ENCODE peak calls at places on chromosomes 16 and 17, in six cellular contexts. One of them, this sample, is unnamed.

GRCh38 chr17:57999496-58000017 is 7.5 kb downstream of the SRSF1 start:
- DNase-seq in cardiac fibroblast: peak
- DNase-seq in adrenal gland: no peak
- DNase-seq in HFFc6: peak
- DNase-seq in psoas muscle: no peak
- DNase-seq in mesothelial cell of epicardium: no peak
- DNase-seq in this sample: no peak

GRCh38 chr16:85620403-85620802 is 7.3 kb downstream of the GSE1 start:
- DNase-seq in HFFc6: no peak
- DNase-seq in cardiac fibroblast: no peak
- DNase-seq in mesothelial cell of epicardium: no peak
- DNase-seq in psoas muscle: no peak
- DNase-seq in adrenal gland: no peak
- DNase-seq in this sample: no peak

GRCh38 chr16:88346680-88347505 is 35.9 kb upstream of the ZNF469 start:
- DNase-seq in mesothelial cell of epicardium: no peak
- DNase-seq in HFFc6: no peak
- DNase-seq in adrenal gland: no peak
- DNase-seq in psoas muscle: peak
- DNase-seq in cardiac fibroblast: no peak
- DNase-seq in this sample: no peak

GRCh38 chr16:77995843-77996455 is 26.4 kb upstream of the CLEC3A start:
- DNase-seq in adrenal gland: no peak
- DNase-seq in mesothelial cell of epicardium: no peak
- DNase-seq in cardiac fibroblast: no peak
- DNase-seq in psoas muscle: no peak
- DNase-seq in HFFc6: no peak
- DNase-seq in this sample: no peak

GRCh38 chr17:27601069-27601974 is 29.7 kb upstream of the LGALS9 start:
- DNase-seq in cardiac fibroblast: peak
- DNase-seq in mesothelial cell of epicardium: peak
- DNase-seq in adrenal gland: peak
- DNase-seq in psoas muscle: peak
- DNase-seq in HFFc6: peak
- DNase-seq in this sample: peak

GRCh38 chr17:76586741-76587487 is 1.3 kb upstream of the ST6GALNAC2 start:
- DNase-seq in psoas muscle: no peak
- DNase-seq in cardiac fibroblast: no peak
- DNase-seq in mesothelial cell of epicardium: no peak
- DNase-seq in adrenal gland: no peak
- DNase-seq in HFFc6: no peak
- DNase-seq in this sample: no peak

GRCh38 chr16:4692460-4693295 is 684 bp upstream of the NUDT16L1 start:
- DNase-seq in cardiac fibroblast: no peak
- DNase-seq in psoas muscle: no peak
- DNase-seq in HFFc6: no peak
- DNase-seq in adrenal gland: no peak
- DNase-seq in mesothelial cell of epicardium: no peak
- DNase-seq in this sample: no peak

GRCh38 chr17:56653877-56654276 is 60.4 kb downstream of the NOG start:
- DNase-seq in psoas muscle: no peak
- DNase-seq in cardiac fibroblast: peak
- DNase-seq in adrenal gland: no peak
- DNase-seq in HFFc6: peak
- DNase-seq in mesothelial cell of epicardium: no peak
- DNase-seq in this sample: no peak

GRCh38 chr16:89002851-89003830 is 26.1 kb upstream of the CBFA2T3 start:
- DNase-seq in HFFc6: no peak
- DNase-seq in adrenal gland: no peak
- DNase-seq in psoas muscle: peak
- DNase-seq in mesothelial cell of epicardium: no peak
- DNase-seq in cardiac fibroblast: no peak
- DNase-seq in this sample: no peak

GRCh38 chr17:81330884-81331245 is 35.8 kb upstream of the SLC38A10 start:
- DNase-seq in mesothelial cell of epicardium: no peak
- DNase-seq in adrenal gland: no peak
- DNase-seq in psoas muscle: no peak
- DNase-seq in cardiac fibroblast: no peak
- DNase-seq in HFFc6: no peak
- DNase-seq in this sample: no peak

GRCh38 chr16:56558024-56558747 is 6.7 kb upstream of the MT4 start:
- DNase-seq in mesothelial cell of epicardium: no peak
- DNase-seq in psoas muscle: peak
- DNase-seq in HFFc6: peak
- DNase-seq in adrenal gland: peak
- DNase-seq in cardiac fibroblast: peak
- DNase-seq in this sample: no peak

GRCh38 chr16:25155553-25156460 is 44.3 kb downstream of the LCMT1 start:
- DNase-seq in mesothelial cell of epicardium: no peak
- DNase-seq in adrenal gland: peak
- DNase-seq in HFFc6: no peak
- DNase-seq in psoas muscle: no peak
- DNase-seq in cardiac fibroblast: peak
- DNase-seq in this sample: no peak

GRCh38 chr16:6204941-6205340 is 1107.3 kb upstream of the EEF2KMT start:
- DNase-seq in cardiac fibroblast: no peak
- DNase-seq in psoas muscle: no peak
- DNase-seq in mesothelial cell of epicardium: no peak
- DNase-seq in HFFc6: no peak
- DNase-seq in adrenal gland: no peak
- DNase-seq in this sample: no peak

GRCh38 chr16:57651344-57652333 is 16.5 kb upstream of the ADGRG3 start:
- DNase-seq in mesothelial cell of epicardium: no peak
- DNase-seq in adrenal gland: no peak
- DNase-seq in HFFc6: no peak
- DNase-seq in psoas muscle: no peak
- DNase-seq in cardiac fibroblast: no peak
- DNase-seq in this sample: no peak

GRCh38 chr17:48356866-48357265 is 73.1 kb downstream of the SKAP1 start:
- DNase-seq in cardiac fibroblast: no peak
- DNase-seq in mesothelial cell of epicardium: no peak
- DNase-seq in HFFc6: no peak
- DNase-seq in psoas muscle: no peak
- DNase-seq in adrenal gland: no peak
- DNase-seq in this sample: no peak

GRCh38 chr17:48352630-48353029 is 77.4 kb downstream of the SKAP1 start:
- DNase-seq in HFFc6: no peak
- DNase-seq in adrenal gland: no peak
- DNase-seq in cardiac fibroblast: no peak
- DNase-seq in mesothelial cell of epicardium: no peak
- DNase-seq in psoas muscle: no peak
- DNase-seq in this sample: no peak

GRCh38 chr17:48347203-48347602 is 82.8 kb downstream of the SKAP1 start:
- DNase-seq in adrenal gland: no peak
- DNase-seq in cardiac fibroblast: no peak
- DNase-seq in psoas muscle: no peak
- DNase-seq in HFFc6: no peak
- DNase-seq in mesothelial cell of epicardium: no peak
- DNase-seq in this sample: no peak

GRCh38 chr17:48348352-48348751 is 81.7 kb downstream of the SKAP1 start:
- DNase-seq in HFFc6: no peak
- DNase-seq in adrenal gland: no peak
- DNase-seq in psoas muscle: no peak
- DNase-seq in cardiac fibroblast: no peak
- DNase-seq in mesothelial cell of epicardium: no peak
- DNase-seq in this sample: no peak

GRCh38 chr17:48351916-48352332 is 78.1 kb downstream of the SKAP1 start:
- DNase-seq in adrenal gland: no peak
- DNase-seq in psoas muscle: no peak
- DNase-seq in HFFc6: peak
- DNase-seq in mesothelial cell of epicardium: no peak
- DNase-seq in cardiac fibroblast: peak
- DNase-seq in this sample: no peak
- TF ChIP-seq CTCF in adrenal gland: peak
- TF ChIP-seq CTCF in psoas muscle: peak
- TF ChIP-seq CTCF in HFFc6: peak
- TF ChIP-seq CTCF in mesothelial cell of epicardium: peak
- TF ChIP-seq CTCF in cardiac fibroblast: peak
- TF ChIP-seq CTCF in this sample: peak

DNA sequence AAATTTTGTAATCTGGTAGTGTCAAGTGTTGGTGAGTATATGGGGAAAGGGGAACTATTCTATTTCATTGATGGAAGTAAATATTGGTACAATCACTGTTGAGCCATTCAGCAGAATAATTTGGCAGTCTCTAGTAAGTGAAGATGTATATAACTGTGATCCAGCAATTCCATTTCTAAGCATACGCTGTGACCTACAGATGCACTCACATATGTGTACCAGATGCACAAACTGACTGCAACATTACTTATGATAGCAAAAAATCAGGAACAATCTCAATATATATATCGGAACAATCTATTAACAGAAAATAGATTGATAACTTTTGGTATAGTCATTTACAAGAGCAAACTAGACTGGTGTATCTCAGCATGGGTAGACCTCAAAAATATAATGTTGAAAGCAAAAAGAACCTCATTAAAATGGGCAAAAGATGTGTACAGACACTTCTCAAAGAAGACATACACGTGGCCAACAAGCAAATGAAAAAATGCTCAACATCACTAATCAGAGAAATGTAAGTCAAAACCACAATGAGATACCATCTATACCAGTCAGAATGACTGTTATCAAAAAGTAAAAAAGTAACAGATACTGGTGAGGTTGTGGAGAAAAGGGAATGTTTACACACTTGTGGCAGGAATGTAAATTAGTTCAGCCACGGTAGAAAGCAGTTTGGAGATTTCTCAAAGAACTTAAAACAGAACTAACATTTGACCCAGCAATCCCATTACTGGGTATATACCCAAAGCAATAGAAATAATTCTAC is 20.8 kb downstream of the ADAP2 start:
- DNase-seq in psoas muscle: no peak
- DNase-seq in mesothelial cell of epicardium: no peak
- DNase-seq in cardiac fibroblast: no peak
- DNase-seq in adrenal gland: no peak
- DNase-seq in HFFc6: peak
- DNase-seq in this sample: no peak
- TF ChIP-seq CTCF in psoas muscle: no peak
- TF ChIP-seq CTCF in mesothelial cell of epicardium: no peak
- TF ChIP-seq CTCF in cardiac fibroblast: no peak
- TF ChIP-seq CTCF in adrenal gland: no peak
- TF ChIP-seq CTCF in HFFc6: peak
- TF ChIP-seq CTCF in this sample: peak

GRCh38 chr17:6914711-6915110 is 81.1 kb upstream of the ALOX12 start:
- DNase-seq in adrenal gland: no peak
- DNase-seq in psoas muscle: no peak
- DNase-seq in mesothelial cell of epicardium: no peak
- DNase-seq in HFFc6: no peak
- DNase-seq in cardiac fibroblast: no peak
- DNase-seq in this sample: no peak

GRCh38 chr17:6913608-6914443 is 82.0 kb upstream of the ALOX12 start:
- DNase-seq in adrenal gland: peak
- DNase-seq in psoas muscle: peak
- DNase-seq in HFFc6: peak
- DNase-seq in mesothelial cell of epicardium: peak
- DNase-seq in cardiac fibroblast: peak
- DNase-seq in this sample: peak

GRCh38 chr17:6908807-6909206 is 77.3 kb upstream of the TEKT1 start:
- DNase-seq in cardiac fibroblast: no peak
- DNase-seq in mesothelial cell of epicardium: no peak
- DNase-seq in adrenal gland: no peak
- DNase-seq in HFFc6: no peak
- DNase-seq in psoas muscle: no peak
- DNase-seq in this sample: no peak

GRCh38 chr17:6912110-6913051 is 80.9 kb upstream of the TEKT1 start:
- DNase-seq in mesothelial cell of epicardium: no peak
- DNase-seq in adrenal gland: no peak
- DNase-seq in psoas muscle: no peak
- DNase-seq in cardiac fibroblast: no peak
- DNase-seq in HFFc6: no peak
- DNase-seq in this sample: no peak

DNA sequence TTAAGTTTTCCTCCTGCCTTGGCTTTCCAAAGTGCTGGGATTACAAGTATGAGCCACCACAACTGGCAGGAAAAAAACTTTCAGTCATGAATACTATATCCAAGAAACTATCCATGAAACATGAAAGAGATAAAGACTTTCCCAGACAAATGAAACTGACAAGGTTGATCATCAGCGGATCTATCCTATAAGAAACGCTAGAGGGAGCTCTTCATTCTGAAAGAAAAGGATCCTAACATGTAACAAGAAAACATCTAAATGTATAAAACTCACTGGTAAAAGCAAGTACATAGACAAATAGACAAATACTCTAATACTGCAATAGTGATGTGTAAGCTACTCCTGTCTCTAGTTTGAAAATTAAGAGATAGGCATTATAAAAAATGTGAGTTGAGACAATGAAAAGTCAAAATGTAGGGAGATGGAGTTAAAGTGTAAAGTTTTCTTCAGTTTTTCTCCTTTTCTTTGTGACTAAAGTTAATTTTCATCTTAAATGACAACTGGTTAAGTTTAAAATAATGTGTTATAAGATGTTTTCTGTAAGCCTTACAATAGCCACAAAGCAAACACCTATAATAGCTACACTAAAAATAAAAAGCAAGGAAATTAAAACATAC is 79.6 kb upstream of the TEKT1 start:
- DNase-seq in HFFc6: peak
- DNase-seq in adrenal gland: no peak
- DNase-seq in cardiac fibroblast: peak
- DNase-seq in mesothelial cell of epicardium: no peak
- DNase-seq in psoas muscle: no peak
- DNase-seq in this sample: no peak
- TF ChIP-seq CTCF in HFFc6: peak
- TF ChIP-seq CTCF in adrenal gland: peak
- TF ChIP-seq CTCF in cardiac fibroblast: peak
- TF ChIP-seq CTCF in mesothelial cell of epicardium: no peak
- TF ChIP-seq CTCF in psoas muscle: peak
- TF ChIP-seq CTCF in this sample: peak

DNA sequence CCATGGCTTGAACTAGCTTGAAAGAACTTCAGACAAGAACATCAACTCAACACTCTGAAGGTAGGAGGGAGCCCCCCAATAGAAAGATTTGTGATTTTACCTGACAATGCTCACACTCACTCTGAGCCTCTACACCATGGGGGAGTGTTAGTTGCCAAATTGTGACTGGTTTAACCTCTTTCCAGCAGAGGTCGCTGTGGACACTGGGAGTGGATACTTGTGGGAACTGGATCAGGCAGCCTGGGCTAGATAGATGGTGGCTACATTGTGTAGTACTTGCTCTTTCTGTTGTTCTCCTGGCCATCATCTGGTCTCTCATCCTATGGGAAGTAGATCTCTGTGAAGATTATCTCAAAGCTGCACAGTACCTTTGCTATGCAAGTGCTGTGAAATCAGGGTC is 2.9 kb downstream of the SMPD3 start:
- DNase-seq in HFFc6: peak
- DNase-seq in psoas muscle: no peak
- DNase-seq in adrenal gland: peak
- DNase-seq in cardiac fibroblast: peak
- DNase-seq in mesothelial cell of epicardium: no peak
- DNase-seq in this sample: peak
- TF ChIP-seq CTCF in HFFc6: peak
- TF ChIP-seq CTCF in psoas muscle: no peak
- TF ChIP-seq CTCF in adrenal gland: peak
- TF ChIP-seq CTCF in cardiac fibroblast: peak
- TF ChIP-seq CTCF in mesothelial cell of epicardium: no peak
- TF ChIP-seq CTCF in this sample: peak